ENCODE peak calls at places on chromosomes 5 and 9, in six cellular contexts. V is WTC11, W is endothelial cell of umbilical vein, J is H1, O is HepG2, P is K562. B is an unnamed sample.

GRCh38 chr5:92665506-92665905 is 915.5 kb downstream of the NR2F1-AS1 start:
- DNase-seq in P (no peak), O (no peak), J (no peak), W (no peak), V (no peak), B (no peak)

GRCh38 chr9:79756414-79756813 is 184.6 kb downstream of the TLE4 start:
- DNase-seq in P (no peak), O (no peak), W (no peak), V (no peak), J (no peak), B (no peak)

GRCh38 chr9:84166828-84167400 is 173.6 kb downstream of the SLC28A3 start:
- DNase-seq in P (no peak), V (no peak), W (no peak), O (no peak), J (no peak), B (no peak)

GRCh38 chr9:18863821-18864220 is 169.2 kb downstream of the SAXO1 start:
- DNase-seq in J (no peak), O (no peak), V (no peak), W (no peak), P (no peak), B (no peak)

GRCh38 chr5:10157085-10157669 is 92.5 kb downstream of the ATPSCKMT start:
- DNase-seq in V (peak), P (no peak), W (no peak), J (peak), O (peak), B (no peak)

GRCh38 chr5:125525356-125525755 is 778.9 kb upstream of the ZNF608 start:
- DNase-seq in V (no peak), P (no peak), W (no peak), O (no peak), J (no peak), B (no peak)

GRCh38 chr5:4817742-4818141 is 322.4 kb upstream of the ADAMTS16 start:
- DNase-seq in J (no peak), O (no peak), V (no peak), P (no peak), W (no peak), B (no peak)

GRCh38 chr5:134566181-134566740 is 40.8 kb downstream of the JADE2 start:
- DNase-seq in W (no peak), V (no peak), P (no peak), J (no peak), O (no peak), B (no peak)

GRCh38 chr5:57724836-57725235 is 242.2 kb upstream of the ACTBL2 start:
- DNase-seq in O (no peak), P (no peak), V (no peak), W (no peak), J (no peak), B (no peak)

GRCh38 chr5:435961-436640 is 6.9 kb upstream of the EXOC3 start:
- DNase-seq in V (peak), J (no peak), O (peak), W (peak), P (peak), B (peak)

GRCh38 chr5:167208911-167209310 is 1082.5 kb upstream of the WWC1 start:
- DNase-seq in P (no peak), W (peak), V (no peak), O (no peak), J (no peak), B (no peak)

GRCh38 chr9:79764377-79764776 is 192.6 kb downstream of the TLE4 start:
- DNase-seq in O (no peak), V (no peak), J (no peak), P (no peak), W (no peak), B (peak)

GRCh38 chr5:59093329-59093728 is 510.5 kb downstream of the RAB3C start:
- DNase-seq in O (no peak), W (no peak), V (no peak), J (no peak), P (no peak), B (peak)

GRCh38 chr5:102561894-102562760 is 63.3 kb upstream of the SLCO6A1 start:
- DNase-seq in W (no peak), O (peak), V (peak), J (peak), P (peak), B (peak)

GRCh38 chr5:17096975-17097695 is 120.3 kb upstream of the BASP1 start:
- DNase-seq in P (no peak), J (no peak), W (no peak), O (no peak), V (peak), B (no peak)

GRCh38 chr9:19875291-19875910 is 86.6 kb upstream of the SLC24A2 start:
- DNase-seq in V (no peak), W (no peak), O (no peak), J (no peak), P (no peak), B (no peak)

GRCh38 chr5:82389347-82389746 is 111.2 kb upstream of the RPS23 start:
- DNase-seq in W (no peak), J (no peak), V (no peak), O (no peak), P (no peak), B (no peak)

GRCh38 chr9:125635888-125636287 is 71.1 kb downstream of the MAPKAP1 start:
- DNase-seq in J (no peak), P (no peak), V (no peak), O (peak), W (no peak), B (no peak)

GRCh38 chr9:127977877-127978647 is 2.7 kb downstream of the EEIG1 start:
- DNase-seq in O (no peak), P (peak), J (no peak), V (peak), W (no peak), B (peak)

GRCh38 chr9:114689813-114690212 is 7.8 kb upstream of the TEX48 start:
- DNase-seq in V (no peak), W (no peak), J (no peak), P (no peak), O (no peak), B (no peak)

GRCh38 chr5:52760695-52761366 is 26.9 kb upstream of the ITGA1 start:
- DNase-seq in W (no peak), V (no peak), J (no peak), O (no peak), P (no peak), B (no peak)

GRCh38 chr5:126645132-126645531 is 44.4 kb downstream of the PHAX start:
- DNase-seq in W (no peak), P (no peak), V (no peak), J (no peak), O (no peak), B (no peak)

GRCh38 chr9:105656131-105656921 is 5.9 kb upstream of the TAL2 start:
- DNase-seq in J (no peak), O (no peak), V (peak), W (no peak), P (peak), B (peak)

GRCh38 chr9:26809795-26810194 is 82.8 kb downstream of the CAAP1 start:
- DNase-seq in J (no peak), V (no peak), W (no peak), O (no peak), P (no peak), B (peak)

GRCh38 chr5:171806976-171807823 is 21.6 kb downstream of the SMIM23 start:
- DNase-seq in J (no peak), O (no peak), P (no peak), V (no peak), W (no peak), B (no peak)
- TF ChIP-seq JUN in J (no peak), O (no peak), P (no peak), V (no peak), W (no peak), B (no peak)

GRCh38 chr5:139634541-139634940 is 13.6 kb upstream of the CXXC5 start:
- DNase-seq in J (no peak), O (no peak), V (no peak), W (no peak), P (no peak), B (no peak)

GRCh38 chr5:139633295-139634027 is 14.7 kb upstream of the CXXC5 start:
- DNase-seq in V (peak), O (peak), P (peak), W (peak), J (no peak), B (peak)

GRCh38 chr5:139630855-139631254 is 17.3 kb upstream of the CXXC5 start:
- DNase-seq in P (no peak), V (no peak), W (no peak), O (no peak), J (no peak), B (no peak)

GRCh38 chr5:139634028-139634325 is 14.2 kb upstream of the CXXC5 start:
- DNase-seq in J (no peak), O (no peak), P (no peak), W (no peak), V (no peak), B (no peak)

DNA sequence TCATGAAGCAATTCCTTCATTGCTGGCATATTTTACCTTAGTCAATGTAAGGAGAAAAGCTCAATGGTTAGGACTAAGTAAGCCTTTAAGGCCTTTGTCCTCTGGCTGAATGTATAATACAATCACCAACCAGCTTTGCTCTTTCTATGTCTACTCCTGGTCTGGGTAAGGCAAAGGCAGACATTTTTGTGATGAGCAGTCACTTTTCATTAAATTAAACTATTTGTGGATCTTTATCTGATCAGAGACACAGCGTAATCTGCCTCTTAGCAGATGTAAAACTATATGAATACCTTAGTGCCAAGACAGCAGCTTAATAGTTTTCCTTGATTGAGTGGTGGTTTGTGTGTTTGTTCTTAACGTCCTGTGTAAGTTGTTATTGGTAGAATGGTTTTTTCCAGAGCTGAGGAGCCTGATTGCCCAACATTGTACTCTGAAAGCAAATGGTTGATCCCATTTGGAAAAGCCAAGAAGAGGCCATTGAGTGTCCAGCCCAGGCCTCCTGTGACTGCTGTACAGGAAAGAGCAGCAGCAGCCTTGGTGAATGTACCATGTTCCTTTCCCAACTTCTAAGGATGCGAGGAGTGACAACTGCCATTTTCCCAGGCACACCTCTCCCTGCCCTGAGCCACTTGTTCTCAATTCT is 16.5 kb upstream of the CXXC5 start:
- DNase-seq in P (no peak), J (no peak), V (no peak), W (no peak), O (no peak), B (no peak)
- TF ChIP-seq JUN in P (no peak), J (no peak), V (no peak), W (no peak), O (no peak), B (no peak)

GRCh38 chr9:38180631-38181030 is 111.6 kb upstream of the SHB start:
- DNase-seq in O (no peak), W (no peak), J (no peak), V (no peak), P (no peak), B (no peak)

GRCh38 chr9:38179965-38180364 is 110.9 kb upstream of the SHB start:
- DNase-seq in J (no peak), W (no peak), V (no peak), P (no peak), O (no peak), B (no peak)

GRCh38 chr9:38182321-38182720 is 113.3 kb upstream of the SHB start:
- DNase-seq in P (no peak), V (no peak), J (no peak), W (peak), O (no peak), B (no peak)

GRCh38 chr9:38181216-38181615 is 112.2 kb upstream of the SHB start:
- DNase-seq in P (no peak), O (no peak), W (no peak), V (no peak), J (no peak), B (no peak)

DNA sequence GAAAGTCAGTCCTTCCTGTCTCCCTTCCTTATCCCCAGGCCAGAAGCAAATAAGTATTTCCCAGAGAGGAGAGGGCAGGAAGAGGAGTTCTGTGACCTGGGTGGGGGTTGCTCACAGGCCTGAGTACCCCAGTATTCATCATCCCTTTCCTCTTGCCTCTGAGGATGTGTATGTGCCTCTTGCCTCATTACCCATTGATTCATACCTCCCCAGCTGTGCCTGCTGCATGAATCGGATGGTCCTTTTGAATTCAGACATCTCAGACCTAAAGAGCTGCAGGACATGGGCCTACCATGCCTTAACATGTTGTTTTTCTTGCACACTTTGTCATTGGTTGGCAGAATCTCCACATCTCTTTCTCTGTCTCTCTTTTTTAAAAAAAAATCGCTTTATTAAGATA is 112.8 kb upstream of the SHB start:
- DNase-seq in W (peak), O (no peak), J (no peak), P (no peak), V (no peak), B (no peak)
- TF ChIP-seq JUN in W (no peak), O (no peak), J (no peak), P (no peak), V (no peak), B (no peak)

DNA sequence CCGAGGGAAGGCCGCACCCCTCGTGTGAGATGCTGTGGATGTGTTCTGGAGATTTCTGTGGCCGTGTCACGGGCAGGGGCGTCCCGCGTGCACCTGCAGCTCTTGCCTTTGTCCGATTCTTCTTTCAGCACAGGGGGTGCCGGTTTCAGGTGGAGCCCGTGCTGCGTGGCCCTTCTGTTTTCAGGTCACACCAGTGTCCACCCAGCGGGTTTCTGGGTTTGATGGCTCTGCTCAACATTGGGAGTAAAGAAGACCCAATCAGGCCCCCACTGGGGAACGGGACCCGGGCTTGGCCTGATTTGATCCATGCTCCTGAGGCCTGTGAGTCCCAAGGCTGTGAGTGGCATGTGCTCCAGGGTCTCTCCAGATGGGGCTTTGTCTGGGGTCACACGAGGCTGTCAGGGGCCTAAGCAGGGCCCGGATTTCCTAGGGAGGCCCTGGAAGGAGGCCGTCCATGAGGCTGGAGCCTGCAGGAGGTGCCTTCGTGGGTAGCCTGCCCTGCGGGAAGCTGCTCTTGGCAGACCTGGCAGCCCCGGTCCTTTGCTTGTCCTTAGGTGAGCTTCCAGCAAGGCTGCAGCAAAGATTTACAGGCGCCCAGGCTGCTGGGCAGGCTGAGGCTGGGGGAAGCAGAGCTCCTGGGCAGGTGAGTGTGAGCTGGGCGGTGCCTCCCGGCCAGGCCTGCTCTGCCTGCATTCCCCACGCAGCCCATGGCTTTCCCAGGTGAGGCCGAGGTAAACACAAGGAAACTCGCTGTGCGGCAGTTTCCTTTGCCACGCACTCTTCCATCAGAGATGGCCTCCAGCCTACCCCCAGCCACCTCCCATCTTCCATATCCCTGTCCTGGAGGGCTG is 12.8 kb downstream of the MRPL36 start:
- DNase-seq in V (no peak), P (no peak), J (no peak), O (no peak), W (no peak), B (no peak)
- TF ChIP-seq JUN in V (no peak), P (no peak), J (no peak), O (no peak), W (no peak), B (no peak)

GRCh38 chr9:82127993-82128710 is 139.6 kb downstream of the SPATA31D1 start:
- DNase-seq in J (no peak), P (no peak), O (no peak), W (no peak), V (no peak), B (no peak)
- TF ChIP-seq JUN in J (no peak), P (no peak), O (no peak), W (no peak), V (no peak), B (no peak)

DNA sequence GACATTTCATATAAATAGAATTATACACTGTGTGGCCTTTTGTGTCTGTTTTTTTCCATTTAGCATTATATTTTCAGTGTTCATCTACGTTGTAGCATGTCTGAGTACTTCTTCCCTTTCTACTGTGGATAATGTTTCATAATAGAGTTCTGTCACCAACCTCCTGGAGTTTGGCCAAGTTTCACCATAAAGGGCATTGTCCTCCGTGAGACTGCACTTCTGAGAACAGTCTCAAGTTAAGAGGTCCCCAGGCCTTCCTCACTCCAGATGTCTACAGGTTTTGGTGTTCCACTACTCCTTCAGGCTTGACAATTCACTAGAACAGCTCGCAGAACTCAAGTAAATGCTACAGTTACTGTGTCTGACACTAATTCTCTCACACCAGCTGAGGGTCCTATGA is 30.9 kb downstream of the SLC35A4 start:
- DNase-seq in V (no peak), O (peak), W (peak), J (no peak), P (no peak), B (no peak)
- TF ChIP-seq JUN in V (no peak), O (no peak), W (no peak), J (no peak), P (no peak), B (no peak)